ENCODE peak calls at places on chromosomes 11 and 22, in eight cellular contexts. Z, I, V, A, P, R, M and H are unnamed samples.

GRCh38 chr11:28759311-28759710 is 651.1 kb downstream of the METTL15 start:
- DNase-seq in P (peak), M (no peak), V (peak), Z (no peak), A (no peak), I (no peak), R (no peak), H (no peak)

GRCh38 chr11:820655-821512 is 2.2 kb downstream of the PNPLA2 start:
- DNase-seq in Z (peak), R (peak), A (peak), V (peak), P (no peak), M (no peak), I (peak), H (peak)

GRCh38 chr11:60923800-60924109 is 505 bp upstream of the TMEM132A start:
- DNase-seq in Z (no peak), I (no peak), A (no peak), P (no peak), M (no peak), V (no peak), R (no peak), H (no peak)

GRCh38 chr11:110207089-110207488 is 89.3 kb downstream of the RDX start:
- DNase-seq in M (no peak), I (no peak), P (no peak), Z (no peak), R (no peak), A (no peak), V (no peak), H (no peak)

GRCh38 chr22:38754247-38755154 is 1.3 kb downstream of the SUN2 start:
- DNase-seq in V (peak), A (peak), M (peak), Z (peak), I (peak), R (peak), P (no peak), H (peak)

GRCh38 chr11:38788591-38788990 is 2190.6 kb upstream of the RAG2 start:
- DNase-seq in R (no peak), M (no peak), A (no peak), Z (no peak), I (no peak), P (no peak), V (no peak), H (no peak)

GRCh38 chr11:122893131-122893530 is 10.6 kb downstream of the JHY start:
- DNase-seq in M (no peak), P (no peak), I (no peak), R (no peak), Z (no peak), A (no peak), V (no peak), H (no peak)

GRCh38 chr11:1111545-1112212 is 37.0 kb downstream of the MUC2 start:
- DNase-seq in I (no peak), Z (peak), V (no peak), R (no peak), A (no peak), M (no peak), P (no peak), H (peak)

GRCh38 chr11:72813740-72814138 is 472 bp upstream of the ATG16L2 start:
- DNase-seq in M (no peak), V (peak), A (peak), R (peak), P (peak), I (no peak), Z (peak), H (no peak)

GRCh38 chr11:47373876-47374820 is 4.2 kb downstream of the SPI1 start:
- DNase-seq in I (peak), R (peak), V (peak), A (peak), Z (peak), P (peak), M (no peak), H (peak)

GRCh38 chr11:86660011-86660595 is 12.3 kb downstream of the ME3 start:
- DNase-seq in R (no peak), M (no peak), A (no peak), I (no peak), Z (no peak), P (no peak), V (no peak), H (no peak)

GRCh38 chr11:104332110-104332509 is 168.2 kb upstream of the PDGFD start:
- DNase-seq in P (peak), A (no peak), Z (no peak), V (no peak), I (no peak), M (no peak), R (no peak), H (no peak)

GRCh38 chr11:107957109-107957588 is 28.9 kb downstream of the RAB39A start:
- DNase-seq in A (peak), Z (no peak), R (peak), V (peak), M (no peak), I (no peak), P (no peak), H (peak)

GRCh38 chr22:34914871-34915270 is 151.1 kb upstream of the ISX start:
- DNase-seq in P (no peak), R (no peak), Z (no peak), M (no peak), I (no peak), V (no peak), A (no peak), H (no peak)

GRCh38 chr22:44206696-44207095 is 26.0 kb downstream of the PARVG start:
- DNase-seq in I (no peak), A (no peak), R (no peak), P (no peak), Z (peak), V (no peak), M (no peak), H (no peak)

GRCh38 chr22:49427341-49427740 is 400.3 kb downstream of the BRD1 start:
- DNase-seq in V (no peak), P (no peak), A (no peak), I (no peak), R (no peak), Z (no peak), M (no peak), H (no peak)

GRCh38 chr11:121722431-121723256 is 269.9 kb upstream of the SORL1-AS1 start:
- DNase-seq in M (no peak), A (peak), R (peak), V (peak), P (no peak), I (peak), Z (peak), H (peak)
- TF ChIP-seq POLR2A in M (no peak), A (peak), R (peak), V (peak), P (no peak), I (peak), Z (peak), H (peak)

DNA sequence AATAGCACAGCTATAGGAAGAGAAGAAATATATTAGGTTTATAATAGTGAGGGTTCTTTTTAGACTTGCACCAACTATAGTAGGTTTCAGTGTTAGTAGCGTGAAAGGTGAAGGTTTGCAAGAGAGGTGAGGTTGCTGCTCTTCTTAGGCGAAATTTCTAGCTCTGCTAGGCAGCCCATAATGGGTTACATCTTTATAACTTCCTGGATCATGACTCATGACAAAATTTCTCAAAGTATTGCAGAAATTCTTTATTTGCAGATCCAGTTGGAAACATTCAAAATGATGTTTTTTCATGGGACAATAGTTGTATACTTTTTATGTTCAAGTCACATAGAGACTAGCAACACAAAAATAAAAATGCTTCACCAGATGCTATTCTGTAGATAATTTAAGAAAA is 260.0 kb downstream of the SOX6 start:
- DNase-seq in Z (no peak), V (no peak), I (no peak), R (no peak), M (no peak), A (no peak), P (no peak), H (no peak)
- H3K4me3 ChIP-seq in Z (no peak), V (no peak), I (no peak), R (no peak), M (no peak), A (no peak), P (no peak), H (no peak)

GRCh38 chr11:74675761-74676160 is 55.5 kb downstream of the CHRDL2 start:
- DNase-seq in Z (no peak), A (no peak), I (no peak), V (no peak), P (no peak), M (no peak), R (no peak), H (no peak)

GRCh38 chr11:74672332-74672955 is 58.8 kb downstream of the CHRDL2 start:
- DNase-seq in A (no peak), V (no peak), R (no peak), M (no peak), P (no peak), Z (no peak), I (no peak), H (no peak)

GRCh38 chr11:74673956-74674355 is 57.3 kb downstream of the CHRDL2 start:
- DNase-seq in P (no peak), I (no peak), A (no peak), Z (no peak), V (no peak), M (no peak), R (no peak), H (no peak)

GRCh38 chr11:74671520-74672196 is 59.6 kb downstream of the CHRDL2 start:
- DNase-seq in M (no peak), A (no peak), P (no peak), Z (no peak), R (no peak), I (no peak), V (no peak), H (no peak)

GRCh38 chr11:74672956-74673895 is 58.0 kb downstream of the CHRDL2 start:
- DNase-seq in A (peak), R (peak), V (peak), Z (peak), I (peak), M (no peak), P (no peak), H (no peak)
- H3K27ac ChIP-seq in A (peak), R (peak), V (peak), Z (peak), I (peak), M (peak), P (no peak), H (no peak)

GRCh38 chr11:11584446-11584810 is 37.4 kb downstream of the GALNT18 start:
- DNase-seq in I (no peak), A (no peak), R (no peak), M (no peak), V (no peak), Z (no peak), P (peak), H (no peak)
- TF ChIP-seq POLR2A in I (no peak), A (no peak), R (no peak), M (no peak), V (no peak), Z (no peak), P (no peak), H (no peak)

GRCh38 chr22:41541484-41541883 is 2.8 kb downstream of the POLR3H start:
- DNase-seq in R (no peak), P (no peak), Z (no peak), I (no peak), V (no peak), A (no peak), M (no peak), H (no peak)
- H3K4me3 ChIP-seq in R (no peak), P (no peak), Z (no peak), I (no peak), V (no peak), A (no peak), M (no peak), H (no peak)

DNA sequence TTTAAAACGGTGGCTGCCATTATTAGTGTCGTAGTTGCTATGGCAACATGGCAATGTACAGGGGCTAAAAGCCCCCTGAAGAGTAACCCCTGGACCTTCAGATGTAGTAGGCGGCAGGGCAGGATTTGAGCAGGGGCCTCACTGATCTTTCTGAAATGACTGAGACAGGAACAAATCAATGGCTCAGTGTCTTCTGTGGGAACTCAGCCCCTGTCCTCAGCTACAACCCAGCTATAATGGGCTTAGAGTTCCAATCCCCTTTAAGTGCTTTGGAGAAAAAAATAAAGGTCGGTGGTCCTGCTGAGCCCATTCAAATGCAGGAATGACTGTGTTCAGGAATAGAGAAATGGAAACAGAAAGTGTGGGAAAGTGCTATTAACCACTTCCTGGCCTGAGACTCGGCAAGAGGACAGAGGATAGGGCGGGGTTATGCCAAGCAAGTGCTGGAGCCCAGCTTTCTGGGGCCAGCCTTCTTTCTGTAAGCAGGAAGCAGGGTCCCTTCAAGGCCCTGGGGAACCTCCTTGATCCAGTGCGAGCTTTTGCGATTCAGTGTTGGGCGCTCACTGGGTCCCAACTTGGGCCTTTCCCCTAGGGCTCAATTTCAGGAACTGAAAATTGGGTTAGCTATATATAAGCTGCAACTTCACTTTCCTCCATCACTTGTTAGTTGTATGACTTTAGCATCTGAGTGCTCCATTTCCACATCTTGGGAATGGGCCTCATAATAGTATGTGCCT is 6.1 kb upstream of the CD82 start:
- DNase-seq in Z (peak), R (no peak), M (no peak), A (no peak), I (no peak), P (no peak), V (no peak), H (no peak)
- H3K27ac ChIP-seq in Z (no peak), R (no peak), M (no peak), A (no peak), I (no peak), P (no peak), V (no peak), H (no peak)

GRCh38 chr22:45503071-45503815 is 560 bp downstream of the FBLN1 start:
- DNase-seq in M (no peak), Z (no peak), R (no peak), P (no peak), A (no peak), V (no peak), I (no peak), H (no peak)

GRCh38 chr22:45503816-45504702 is 1.4 kb downstream of the FBLN1 start:
- DNase-seq in Z (no peak), M (no peak), I (no peak), P (no peak), R (no peak), A (no peak), V (no peak), H (no peak)

GRCh38 chr22:45499746-45500145 is 2.9 kb upstream of the FBLN1 start:
- DNase-seq in Z (peak), M (no peak), P (no peak), A (no peak), R (no peak), I (no peak), V (no peak), H (no peak)

GRCh38 chr22:45504703-45505341 is 2.1 kb downstream of the FBLN1 start:
- DNase-seq in R (peak), V (no peak), P (no peak), A (no peak), Z (no peak), I (no peak), M (no peak), H (no peak)

DNA sequence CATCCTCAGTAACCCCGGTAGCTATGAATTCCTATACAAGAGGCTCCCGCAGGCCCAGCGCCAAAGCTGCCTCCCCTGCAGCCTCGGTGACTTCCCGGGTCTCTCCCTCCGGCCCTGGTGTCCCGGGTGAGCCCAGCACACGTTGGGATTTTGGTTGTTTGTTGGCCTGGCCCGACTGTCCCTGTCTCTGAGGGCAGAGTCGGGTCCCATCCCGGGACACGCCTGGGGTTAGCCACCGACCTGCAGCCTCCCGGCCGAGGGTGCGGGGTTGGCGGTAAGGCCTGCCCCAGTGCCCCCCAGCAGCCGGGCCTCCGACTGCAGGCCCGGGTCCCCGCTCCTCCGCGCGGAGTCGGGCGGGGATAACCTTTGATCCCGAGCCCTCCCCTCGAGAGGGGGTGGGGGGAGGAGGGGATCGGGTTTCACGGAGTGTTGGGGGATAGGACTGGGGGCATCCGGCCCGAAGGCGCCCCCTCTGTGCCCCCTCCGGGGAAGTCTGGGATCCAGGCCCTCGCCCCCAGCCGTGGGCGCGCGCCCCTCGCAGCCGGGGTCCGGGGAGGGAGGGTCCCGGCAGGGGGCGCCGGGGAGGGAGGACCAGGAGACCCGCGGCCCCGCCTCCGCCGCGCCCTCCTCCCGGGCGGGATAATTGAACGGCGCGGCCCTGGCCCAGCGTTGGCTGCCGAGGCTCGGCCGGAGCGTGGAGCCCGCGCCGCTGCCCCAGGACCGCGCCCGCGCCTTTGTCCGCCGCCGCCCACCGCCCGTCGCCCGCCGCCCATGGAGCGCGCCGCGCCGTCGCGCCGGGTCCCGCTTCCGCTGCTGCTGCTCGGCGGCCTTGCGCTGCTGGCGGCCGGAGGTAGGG is at the start of gene FBLN1:
- DNase-seq in Z (no peak), M (no peak), R (peak), P (no peak), V (no peak), I (no peak), A (no peak), H (no peak)
- TF ChIP-seq POLR2A in Z (no peak), M (no peak), R (no peak), P (no peak), V (no peak), I (no peak), A (peak), H (no peak)